ENCODE peak calls at places on chromosome 20, in six cellular contexts. A, Q, J, N, C and I are unnamed samples.
A peak's percentile ranks its signal among the peaks of the same experiment; 100 is the strongest.

GRCh38 chr20:43959079-43959919 is 44.6 kb downstream of the TOX2 start:
- DNase-seq in J (no peak), N (no peak), Q (no peak), A (no peak), C (peak; percentile 19), I (peak; percentile 52)

GRCh38 chr20:25038591-25039015 is 19.3 kb downstream of the ACSS1 start:
- DNase-seq in J (no peak), Q (peak; percentile 39), C (no peak), N (no peak), A (no peak), I (no peak)

GRCh38 chr20:25054995-25055629 is 2.8 kb downstream of the ACSS1 start:
- DNase-seq in J (peak; percentile 22), A (no peak), Q (no peak), C (peak; percentile 53), N (no peak), I (no peak)

GRCh38 chr20:48384147-48384818 is 443.5 kb downstream of the PREX1 start:
- DNase-seq in A (peak; percentile 92), C (no peak), Q (no peak), J (peak; percentile 45), N (no peak), I (no peak)

GRCh38 chr20:44089987-44090674 is 96.9 kb downstream of the JPH2 start:
- DNase-seq in C (peak; percentile 44), N (no peak), Q (no peak), J (no peak), A (no peak), I (peak; percentile 63)

GRCh38 chr20:21557246-21557982 is 43.5 kb upstream of the NKX2-2 start:
- DNase-seq in Q (no peak), A (no peak), N (no peak), C (no peak), J (no peak), I (no peak)

GRCh38 chr20:43650997-43651525 is 15.9 kb upstream of the MYBL2 start:
- DNase-seq in C (no peak), A (no peak), Q (no peak), J (no peak), N (no peak), I (no peak)

GRCh38 chr20:44719841-44720240 is 4.7 kb downstream of the CCN5 start:
- DNase-seq in N (peak; percentile 52), J (no peak), A (no peak), Q (no peak), C (no peak), I (no peak)

GRCh38 chr20:50286609-50287008 is 96.0 kb downstream of the CEBPB start:
- DNase-seq in N (no peak), A (no peak), Q (peak; percentile 71), C (peak; percentile 46), J (no peak), I (peak; percentile 31)

GRCh38 chr20:24034820-24035219 is 46.2 kb upstream of the GGTLC1 start:
- DNase-seq in J (no peak), C (peak; percentile 99), Q (no peak), N (no peak), A (no peak), I (no peak)

GRCh38 chr20:8853805-8854338 is 215.0 kb upstream of the PLCB4 start:
- DNase-seq in Q (no peak), C (peak; percentile 94), J (no peak), N (no peak), A (no peak), I (peak; percentile 90)

GRCh38 chr20:24001901-24002405 is 13.4 kb upstream of the GGTLC1 start:
- DNase-seq in C (no peak), N (no peak), J (no peak), Q (no peak), A (no peak), I (no peak)

GRCh38 chr20:48260370-48260769 is 475.1 kb upstream of the SULF2 start:
- DNase-seq in A (no peak), J (no peak), N (no peak), C (no peak), Q (no peak), I (no peak)

GRCh38 chr20:39378781-39379180 is 416.6 kb downstream of the DHX35 start:
- DNase-seq in N (no peak), A (no peak), Q (no peak), C (no peak), J (no peak), I (no peak)

GRCh38 chr20:17169575-17170136 is 57.2 kb upstream of the PCSK2 start:
- DNase-seq in J (no peak), A (no peak), C (no peak), N (no peak), Q (no peak), I (no peak)

GRCh38 chr20:57795347-57795697 is 85.5 kb upstream of the PMEPA1 start:
- DNase-seq in N (no peak), A (no peak), Q (no peak), J (no peak), C (peak; percentile 86), I (no peak)

GRCh38 chr20:58833921-58834320 is 16.8 kb downstream of the GNAS-AS1 start:
- DNase-seq in N (no peak), Q (no peak), A (no peak), C (no peak), J (no peak), I (no peak)

GRCh38 chr20:17843246-17844132 is 125.1 kb downstream of the SNX5 start:
- DNase-seq in J (no peak), C (peak; percentile 94), A (no peak), Q (peak; percentile 82), N (no peak), I (peak; percentile 66)

GRCh38 chr20:18057106-18057993 is at the start of gene OVOL2:
- DNase-seq in N (peak; percentile 97), C (peak; percentile 95), A (peak; percentile 90), J (peak; percentile 93), Q (no peak), I (no peak)

GRCh38 chr20:36184816-36185776 is 30.6 kb downstream of the EPB41L1 start:
- DNase-seq in A (no peak), J (no peak), C (no peak), N (no peak), Q (no peak), I (no peak)

GRCh38 chr20:41009960-41010359 is 18.7 kb upstream of the TOP1 start:
- DNase-seq in J (no peak), A (no peak), N (no peak), C (no peak), Q (no peak), I (peak; percentile 53)

GRCh38 chr20:41005361-41005729 is 23.3 kb upstream of the TOP1 start:
- DNase-seq in Q (peak; percentile 91), C (peak; percentile 99), J (peak; percentile 84), N (peak; percentile 82), A (no peak), I (peak; percentile 98)

GRCh38 chr20:41004561-41005360 is 23.9 kb upstream of the TOP1 start:
- DNase-seq in N (no peak), A (no peak), J (no peak), C (peak; percentile 63), Q (no peak), I (peak; percentile 65)

GRCh38 chr20:41006126-41006935 is 22.3 kb upstream of the TOP1 start:
- DNase-seq in N (no peak), A (no peak), Q (no peak), C (no peak), J (no peak), I (no peak)

GRCh38 chr20:41006936-41007871 is 21.4 kb upstream of the TOP1 start:
- DNase-seq in N (no peak), J (no peak), A (no peak), Q (no peak), C (no peak), I (no peak)
- H3K4me1 ChIP-seq in N (peaks cover 5% of the 10 kb centered on the region), J (peaks cover 37% of the 10 kb centered on the region), A (peaks cover 14% of the 10 kb centered on the region), Q (no peaks in the 10 kb centered on the region), C (peaks cover 55% of the 10 kb centered on the region), I (peaks cover 76% of the 10 kb centered on the region)

DNA sequence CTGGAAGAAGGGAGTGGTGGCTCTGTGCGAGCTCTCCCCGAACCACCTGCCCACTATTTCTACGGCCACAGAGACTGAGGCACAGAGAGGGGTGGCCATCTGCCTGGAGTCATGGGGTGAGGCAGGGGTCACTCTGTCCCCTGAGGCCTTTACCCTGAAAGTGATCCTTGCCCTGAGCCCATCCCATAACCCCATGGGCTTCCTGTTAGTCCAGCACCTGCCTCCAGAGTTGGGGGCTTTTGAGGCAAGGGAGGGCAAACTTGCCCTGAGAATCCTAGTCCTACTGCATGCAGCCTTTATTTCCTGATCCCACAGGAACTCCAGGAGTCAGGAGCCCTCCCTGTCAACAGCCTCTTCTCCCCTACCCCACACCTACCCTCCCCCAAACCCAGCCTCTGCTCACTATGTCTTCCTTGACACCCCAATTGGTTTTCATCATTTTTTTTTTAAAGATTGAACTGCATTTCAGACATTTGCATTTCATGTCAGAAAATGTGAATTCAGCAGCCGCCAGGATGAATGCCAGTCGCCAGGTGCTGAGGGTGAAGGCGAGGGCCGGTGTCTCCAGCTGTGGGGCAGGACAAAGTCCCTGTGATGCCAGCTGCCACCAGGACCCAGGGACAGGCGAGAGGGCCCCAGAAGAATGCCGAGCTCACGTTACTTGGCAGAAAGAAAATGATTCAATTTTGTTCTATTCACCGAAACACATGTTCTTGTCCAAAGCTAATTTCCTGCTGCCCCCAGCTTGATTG is 47.6 kb upstream of the NNAT start:
- DNase-seq in J (no peak), A (no peak), C (no peak), Q (no peak), N (no peak), I (no peak)
- H3K4me1 ChIP-seq in J (no peaks in the 10 kb centered on the region), A (no peaks in the 10 kb centered on the region), C (no peaks in the 10 kb centered on the region), Q (no peaks in the 10 kb centered on the region), N (no peaks in the 10 kb centered on the region), I (no peaks in the 10 kb centered on the region)

DNA sequence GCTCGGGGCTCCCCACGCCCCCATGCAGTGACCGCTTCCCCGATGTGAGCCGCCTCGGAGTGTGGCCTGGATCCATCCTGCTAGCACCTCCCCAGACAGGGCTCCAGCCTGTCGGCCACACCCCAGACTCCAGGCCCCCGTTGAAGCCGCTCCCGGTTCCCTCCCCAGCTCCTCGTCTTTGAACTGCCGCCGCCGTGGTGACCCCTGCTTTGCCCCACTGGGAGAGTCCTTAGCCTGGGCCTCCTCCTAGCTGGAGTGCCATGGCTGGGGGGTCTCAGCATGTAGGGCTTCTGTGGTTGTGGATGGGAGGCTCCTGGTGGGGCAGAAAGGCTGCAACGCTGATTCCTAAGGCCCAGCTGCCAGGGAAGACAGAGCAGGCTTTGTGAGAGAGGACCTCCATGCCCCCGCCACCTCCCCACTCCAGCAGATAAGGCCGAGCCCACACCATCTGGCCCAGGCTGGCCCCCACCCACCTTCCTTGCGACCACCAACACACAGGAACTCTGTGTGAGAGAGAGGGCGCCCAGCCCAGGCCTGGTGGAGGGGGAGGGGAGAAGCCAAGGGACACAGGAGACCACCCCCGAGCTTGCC is 11.4 kb downstream of the FOXS1 start:
- DNase-seq in Q (no peak), C (no peak), N (peak; percentile 71), A (no peak), J (no peak), I (no peak)
- H3K4me1 ChIP-seq in Q (no peaks in the 10 kb centered on the region), C (peaks cover 17% of the 10 kb centered on the region), N (no peaks in the 10 kb centered on the region), A (peaks cover 10% of the 10 kb centered on the region), J (peaks cover 13% of the 10 kb centered on the region), I (peaks cover 42% of the 10 kb centered on the region)

GRCh38 chr20:10595230-10595629 is 78.6 kb downstream of the JAG1 start:
- DNase-seq in C (no peak), A (no peak), Q (no peak), J (no peak), N (no peak), I (no peak)
- H3K4me1 ChIP-seq in C (peaks cover 95% of the 10 kb centered on the region), A (no peaks in the 10 kb centered on the region), Q (peaks cover 15% of the 10 kb centered on the region), J (peaks cover 5% of the 10 kb centered on the region), N (no peaks in the 10 kb centered on the region), I (peaks cover 44% of the 10 kb centered on the region)